ENCODE peak calls at places on chromosomes 11 and 22, in six cellular contexts. G is psoas muscle, W is posterior vena cava, I is neural crest cell, M is NCI-H1092, N is sciatic nerve. P is an unnamed sample.

GRCh38 chr22:47592791-47593190 is 830.3 kb downstream of the TBC1D22A start:
- DNase-seq in G (peak; percentile 22), W (no peak), I (no peak), M (no peak), N (no peak), P (peak; percentile 40)

GRCh38 chr11:10701982-10702381 is 8.4 kb upstream of the IRAG1 start:
- DNase-seq in G (no peak), W (no peak), I (no peak), M (no peak), N (no peak), P (no peak)

GRCh38 chr11:33376331-33377099 is 119.3 kb downstream of the HIPK3 start:
- DNase-seq in G (no peak), W (no peak), I (peak; percentile 25), M (peak; percentile 6), N (no peak), P (no peak)

GRCh38 chr22:41917906-41918791 is 3.3 kb upstream of the SHISA8 start:
- DNase-seq in G (peak; percentile 77), W (peak; percentile 89), I (no peak), M (peak; percentile 24), N (peak; percentile 81), P (no peak)

GRCh38 chr11:33263549-33263948 is 6.4 kb downstream of the HIPK3 start:
- DNase-seq in G (no peak), W (no peak), I (no peak), M (no peak), N (no peak), P (no peak)

GRCh38 chr22:47019012-47019790 is 256.8 kb downstream of the TBC1D22A start:
- DNase-seq in G (no peak), W (peak; percentile 77), I (no peak), M (no peak), N (peak; percentile 49), P (peak; percentile 47)

GRCh38 chr11:96342131-96342970 is 644 bp downstream of the MAML2 start:
- DNase-seq in G (no peak), W (no peak), I (no peak), M (no peak), N (no peak), P (no peak)

GRCh38 chr11:110160016-110160415 is 66.8 kb downstream of the ZC3H12C start:
- DNase-seq in G (no peak), W (no peak), I (no peak), M (no peak), N (no peak), P (no peak)

GRCh38 chr22:23533771-23534191 is 46.3 kb downstream of the IGLL1 start:
- DNase-seq in G (no peak), W (peak; percentile 70), I (no peak), M (no peak), N (no peak), P (peak; percentile 26)

GRCh38 chr11:2769409-2769778 is 69.6 kb upstream of the KCNQ1OT1 start:
- DNase-seq in G (no peak), W (no peak), I (no peak), M (no peak), N (no peak), P (no peak)

GRCh38 chr11:17927643-17928343 is 85.1 kb downstream of the SERGEF start:
- DNase-seq in G (no peak), W (no peak), I (no peak), M (no peak), N (no peak), P (no peak)

GRCh38 chr11:106389096-106389495 is 311.6 kb downstream of the AASDHPPT start:
- DNase-seq in G (no peak), W (no peak), I (no peak), M (no peak), N (no peak), P (no peak)

GRCh38 chr11:46238967-46239800 is 38.3 kb upstream of the CREB3L1 start:
- DNase-seq in G (peak; percentile 92), W (peak; percentile 96), I (peak; percentile 92), M (peak; percentile 46), N (peak; percentile 90), P (peak; percentile 93)

GRCh38 chr22:42160830-42161696 is 30.5 kb upstream of the CYP2D6 start:
- DNase-seq in G (no peak), W (peak; percentile 54), I (no peak), M (no peak), N (no peak), P (no peak)

GRCh38 chr11:75734491-75735180 is 17.0 kb downstream of the MOGAT2 start:
- DNase-seq in G (no peak), W (no peak), I (no peak), M (peak; percentile 41), N (no peak), P (no peak)

GRCh38 chr11:10461276-10461790 is 6.3 kb downstream of the AMPD3 start:
- DNase-seq in G (no peak), W (no peak), I (no peak), M (no peak), N (no peak), P (no peak)

P was measured in upper lobe of right lung.